ENCODE peak calls at places on chromosome 11, in four cellular contexts. One of them, this sample, is unnamed.

GRCh38 chr11:7246179-7246578 is 5.5 kb upstream of the SYT9 start:
- DNase-seq in lower lobe of right lung: no peak
- DNase-seq in foreskin fibroblast: peak; percentile 53
- DNase-seq in colonic mucosa: no peak
- DNase-seq in this sample: no peak

GRCh38 chr11:90332415-90332814 is 109.6 kb upstream of the CHORDC1 start:
- DNase-seq in lower lobe of right lung: no peak
- DNase-seq in foreskin fibroblast: no peak
- DNase-seq in colonic mucosa: no peak
- DNase-seq in this sample: no peak

GRCh38 chr11:65524747-65525658 is at the start of gene SCYL1:
- DNase-seq in lower lobe of right lung: peak; percentile 85
- DNase-seq in foreskin fibroblast: peak; percentile 89
- DNase-seq in colonic mucosa: peak; percentile 84
- DNase-seq in this sample: peak; percentile 85

GRCh38 chr11:29616611-29617010 is 400.2 kb downstream of the KCNA4 start:
- DNase-seq in lower lobe of right lung: no peak
- DNase-seq in foreskin fibroblast: no peak
- DNase-seq in colonic mucosa: no peak
- DNase-seq in this sample: no peak

GRCh38 chr11:5818245-5818865 is 9.6 kb downstream of the OR52N2 start:
- DNase-seq in lower lobe of right lung: no peak
- DNase-seq in foreskin fibroblast: no peak
- DNase-seq in colonic mucosa: no peak
- DNase-seq in this sample: no peak

GRCh38 chr11:35148163-35148562 is 9.2 kb downstream of the CD44 start:
- DNase-seq in lower lobe of right lung: no peak
- DNase-seq in foreskin fibroblast: no peak
- DNase-seq in colonic mucosa: no peak
- DNase-seq in this sample: no peak

GRCh38 chr11:86802146-86802545 is 1.8 kb downstream of the PRSS23 start:
- DNase-seq in lower lobe of right lung: no peak
- DNase-seq in foreskin fibroblast: no peak
- DNase-seq in colonic mucosa: no peak
- DNase-seq in this sample: no peak

GRCh38 chr11:104319396-104319795 is 155.4 kb upstream of the PDGFD start:
- DNase-seq in lower lobe of right lung: no peak
- DNase-seq in foreskin fibroblast: no peak
- DNase-seq in colonic mucosa: no peak
- DNase-seq in this sample: no peak

GRCh38 chr11:76542436-76542835 is 97.6 kb downstream of the EMSY start:
- DNase-seq in lower lobe of right lung: no peak
- DNase-seq in foreskin fibroblast: no peak
- DNase-seq in colonic mucosa: no peak
- DNase-seq in this sample: no peak

GRCh38 chr11:79616392-79616831 is 175.6 kb upstream of the TENM4 start:
- DNase-seq in lower lobe of right lung: no peak
- DNase-seq in foreskin fibroblast: no peak
- DNase-seq in colonic mucosa: no peak
- DNase-seq in this sample: no peak

GRCh38 chr11:113814181-113814580 is 34.6 kb downstream of the CLDN25 start:
- DNase-seq in lower lobe of right lung: no peak
- DNase-seq in foreskin fibroblast: no peak
- DNase-seq in colonic mucosa: no peak
- DNase-seq in this sample: no peak

GRCh38 chr11:575324-575995 is 810 bp upstream of the PHRF1 start:
- DNase-seq in lower lobe of right lung: peak; percentile 81
- DNase-seq in foreskin fibroblast: no peak
- DNase-seq in colonic mucosa: peak; percentile 82
- DNase-seq in this sample: no peak

GRCh38 chr11:93532285-93532789 is 10.9 kb downstream of the SMCO4 start:
- DNase-seq in lower lobe of right lung: no peak
- DNase-seq in foreskin fibroblast: peak; percentile 29
- DNase-seq in colonic mucosa: no peak
- DNase-seq in this sample: no peak

GRCh38 chr11:46246514-46246913 is 30.9 kb upstream of the CREB3L1 start:
- DNase-seq in lower lobe of right lung: no peak
- DNase-seq in foreskin fibroblast: peak; percentile 67
- DNase-seq in colonic mucosa: no peak
- DNase-seq in this sample: no peak

GRCh38 chr11:65589444-65590239 is 6.0 kb downstream of the KCNK7 start:
- DNase-seq in lower lobe of right lung: no peak
- DNase-seq in foreskin fibroblast: no peak
- DNase-seq in colonic mucosa: no peak
- DNase-seq in this sample: peak; percentile 78

GRCh38 chr11:44067266-44067665 is 1.2 kb downstream of the ACCS start:
- DNase-seq in lower lobe of right lung: no peak
- DNase-seq in foreskin fibroblast: no peak
- DNase-seq in colonic mucosa: no peak
- DNase-seq in this sample: no peak

GRCh38 chr11:606245-606644 is 9.5 kb downstream of the IRF7 start:
- DNase-seq in lower lobe of right lung: peak; percentile 79
- DNase-seq in foreskin fibroblast: peak; percentile 35
- DNase-seq in colonic mucosa: no peak
- DNase-seq in this sample: no peak

GRCh38 chr11:114073506-114074381 is 14.2 kb downstream of the ZBTB16 start:
- DNase-seq in lower lobe of right lung: no peak
- DNase-seq in foreskin fibroblast: no peak
- DNase-seq in colonic mucosa: no peak
- DNase-seq in this sample: no peak

GRCh38 chr11:71185411-71185810 is 67.0 kb downstream of the SHANK2 start:
- DNase-seq in lower lobe of right lung: no peak
- DNase-seq in foreskin fibroblast: no peak
- DNase-seq in colonic mucosa: no peak
- DNase-seq in this sample: no peak

GRCh38 chr11:67505605-67506396 is 638 bp upstream of the PITPNM1 start:
- DNase-seq in lower lobe of right lung: peak; percentile 95
- DNase-seq in foreskin fibroblast: peak; percentile 98
- DNase-seq in colonic mucosa: peak; percentile 95
- DNase-seq in this sample: peak; percentile 90

GRCh38 chr11:44138980-44139379 is 43.5 kb downstream of the EXT2 start:
- DNase-seq in lower lobe of right lung: no peak
- DNase-seq in foreskin fibroblast: no peak
- DNase-seq in colonic mucosa: no peak
- DNase-seq in this sample: no peak

GRCh38 chr11:36609383-36609782 is 11.3 kb upstream of the RAG2 start:
- DNase-seq in lower lobe of right lung: no peak
- DNase-seq in foreskin fibroblast: no peak
- DNase-seq in colonic mucosa: no peak
- DNase-seq in this sample: no peak

GRCh38 chr11:5129457-5129877 is 8.7 kb downstream of the OR52A5 start:
- DNase-seq in lower lobe of right lung: no peak
- DNase-seq in foreskin fibroblast: peak; percentile 35
- DNase-seq in colonic mucosa: no peak
- DNase-seq in this sample: no peak

GRCh38 chr11:65851083-65851579 is 6.8 kb downstream of the CFL1 start:
- DNase-seq in lower lobe of right lung: no peak
- DNase-seq in foreskin fibroblast: peak; percentile 38
- DNase-seq in colonic mucosa: peak; percentile 55
- DNase-seq in this sample: peak; percentile 60

GRCh38 chr11:78417175-78417887 is at the start of gene GAB2:
- DNase-seq in lower lobe of right lung: peak; percentile 61
- DNase-seq in foreskin fibroblast: no peak
- DNase-seq in colonic mucosa: peak; percentile 61
- DNase-seq in this sample: no peak

GRCh38 chr11:78223320-78223954 is 34.7 kb downstream of the USP35 start:
- DNase-seq in lower lobe of right lung: no peak
- DNase-seq in foreskin fibroblast: no peak
- DNase-seq in colonic mucosa: no peak
- DNase-seq in this sample: peak; percentile 83

GRCh38 chr11:77046060-77046501 is 11.9 kb downstream of the B3GNT6 start:
- DNase-seq in lower lobe of right lung: peak; percentile 66
- DNase-seq in foreskin fibroblast: peak; percentile 62
- DNase-seq in colonic mucosa: peak; percentile 74
- DNase-seq in this sample: peak; percentile 47

GRCh38 chr11:10076458-10077141 is 217.4 kb downstream of the SBF2 start:
- DNase-seq in lower lobe of right lung: no peak
- DNase-seq in foreskin fibroblast: peak; percentile 42
- DNase-seq in colonic mucosa: peak; percentile 31
- DNase-seq in this sample: peak; percentile 66

GRCh38 chr11:64639885-64640284 is 48.9 kb downstream of the SLC22A12 start:
- DNase-seq in lower lobe of right lung: no peak
- DNase-seq in foreskin fibroblast: no peak
- DNase-seq in colonic mucosa: no peak
- DNase-seq in this sample: no peak

GRCh38 chr11:97751405-97751804 is 1269.3 kb upstream of the CNTN5 start:
- DNase-seq in lower lobe of right lung: no peak
- DNase-seq in foreskin fibroblast: no peak
- DNase-seq in colonic mucosa: no peak
- DNase-seq in this sample: no peak

GRCh38 chr11:12807621-12808020 is 133.4 kb downstream of the TEAD1 start:
- DNase-seq in lower lobe of right lung: no peak
- DNase-seq in foreskin fibroblast: no peak
- DNase-seq in colonic mucosa: no peak
- DNase-seq in this sample: peak; percentile 40

GRCh38 chr11:96097844-96098421 is 174.0 kb upstream of the MTMR2 start:
- DNase-seq in lower lobe of right lung: no peak
- DNase-seq in foreskin fibroblast: peak; percentile 51
- DNase-seq in colonic mucosa: peak; percentile 43
- DNase-seq in this sample: no peak

GRCh38 chr11:12098601-12099000 is 11.8 kb upstream of the MICAL2 start:
- DNase-seq in lower lobe of right lung: no peak
- DNase-seq in foreskin fibroblast: no peak
- DNase-seq in colonic mucosa: no peak
- DNase-seq in this sample: no peak

GRCh38 chr11:67640758-67641113 is 1.2 kb upstream of the TBX10 start:
- DNase-seq in lower lobe of right lung: no peak
- DNase-seq in foreskin fibroblast: no peak
- DNase-seq in colonic mucosa: peak; percentile 16
- DNase-seq in this sample: no peak

GRCh38 chr11:102760355-102761035 is 19.9 kb downstream of the MMP10 start:
- DNase-seq in lower lobe of right lung: no peak
- DNase-seq in foreskin fibroblast: peak; percentile 92
- DNase-seq in colonic mucosa: no peak
- DNase-seq in this sample: no peak

GRCh38 chr11:78763664-78764063 is 189.0 kb upstream of the NARS2 start:
- DNase-seq in lower lobe of right lung: no peak
- DNase-seq in foreskin fibroblast: no peak
- DNase-seq in colonic mucosa: no peak
- DNase-seq in this sample: no peak

GRCh38 chr11:69166186-69167115 is 10.7 kb downstream of the SMIM38 start:
- DNase-seq in lower lobe of right lung: no peak
- DNase-seq in foreskin fibroblast: peak; percentile 81
- DNase-seq in colonic mucosa: no peak
- DNase-seq in this sample: peak; percentile 88
- TF ChIP-seq CTCF in lower lobe of right lung: no peak
- TF ChIP-seq CTCF in foreskin fibroblast: peak; percentile 21
- TF ChIP-seq CTCF in colonic mucosa: no peak
- TF ChIP-seq CTCF in this sample: no peak

DNA sequence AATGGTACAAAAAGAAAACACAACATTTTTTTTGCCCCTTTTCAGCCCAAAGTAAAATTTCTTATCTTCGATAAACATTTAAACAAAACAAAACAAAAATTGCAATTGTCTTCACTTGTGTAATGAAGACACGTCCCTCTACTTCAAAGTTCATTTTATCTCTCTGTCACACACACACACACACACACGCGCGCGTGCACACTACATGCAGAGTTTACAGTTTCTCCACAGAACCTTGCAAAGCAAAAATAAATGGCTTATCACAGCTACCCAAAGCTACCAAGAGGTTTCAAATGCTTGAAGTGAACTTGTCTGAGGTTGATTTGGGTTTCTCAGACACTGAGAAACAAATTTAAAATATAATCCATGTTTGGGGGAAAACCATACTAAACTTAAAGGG is 72.3 kb downstream of the ETS1 start:
- DNase-seq in lower lobe of right lung: no peak
- DNase-seq in foreskin fibroblast: no peak
- DNase-seq in colonic mucosa: no peak
- DNase-seq in this sample: no peak
- H3K4me3 ChIP-seq in lower lobe of right lung: peak overlapping the region; percentile 71
- H3K4me3 ChIP-seq in foreskin fibroblast: no peak overlapping the region
- H3K4me3 ChIP-seq in colonic mucosa: no peak overlapping the region
- H3K4me3 ChIP-seq in this sample: peak overlapping the region; percentile 93

GRCh38 chr11:127866109-127866508 is 721.2 kb downstream of the ETS1 start:
- DNase-seq in lower lobe of right lung: no peak
- DNase-seq in foreskin fibroblast: peak; percentile 6
- DNase-seq in colonic mucosa: no peak
- DNase-seq in this sample: no peak

GRCh38 chr11:127859941-127860354 is 727.4 kb downstream of the ETS1 start:
- DNase-seq in lower lobe of right lung: no peak
- DNase-seq in foreskin fibroblast: no peak
- DNase-seq in colonic mucosa: no peak
- DNase-seq in this sample: no peak

GRCh38 chr11:127862406-127862805 is 725.0 kb downstream of the ETS1 start:
- DNase-seq in lower lobe of right lung: no peak
- DNase-seq in foreskin fibroblast: no peak
- DNase-seq in colonic mucosa: no peak
- DNase-seq in this sample: no peak

GRCh38 chr11:127864861-127865260 is 722.5 kb downstream of the ETS1 start:
- DNase-seq in lower lobe of right lung: no peak
- DNase-seq in foreskin fibroblast: no peak
- DNase-seq in colonic mucosa: no peak
- DNase-seq in this sample: no peak
- TF ChIP-seq CTCF in lower lobe of right lung: no peak
- TF ChIP-seq CTCF in foreskin fibroblast: no peak
- TF ChIP-seq CTCF in colonic mucosa: no peak
- TF ChIP-seq CTCF in this sample: no peak

GRCh38 chr11:84498016-84498415 is 1129.1 kb downstream of the DLG2 start:
- DNase-seq in lower lobe of right lung: no peak
- DNase-seq in foreskin fibroblast: no peak
- DNase-seq in colonic mucosa: no peak
- DNase-seq in this sample: no peak
- H3K4me3 ChIP-seq in lower lobe of right lung: no peak overlapping the region
- H3K4me3 ChIP-seq in foreskin fibroblast: no peak overlapping the region
- H3K4me3 ChIP-seq in colonic mucosa: no peak overlapping the region
- H3K4me3 ChIP-seq in this sample: no peak overlapping the region

GRCh38 chr11:110100476-110101240 is 7.5 kb downstream of the ZC3H12C start:
- DNase-seq in lower lobe of right lung: no peak
- DNase-seq in foreskin fibroblast: no peak
- DNase-seq in colonic mucosa: no peak
- DNase-seq in this sample: no peak

GRCh38 chr11:110096369-110096976 is 3.3 kb downstream of the ZC3H12C start:
- DNase-seq in lower lobe of right lung: no peak
- DNase-seq in foreskin fibroblast: no peak
- DNase-seq in colonic mucosa: no peak
- DNase-seq in this sample: no peak

GRCh38 chr11:110097459-110098012 is 4.3 kb downstream of the ZC3H12C start:
- DNase-seq in lower lobe of right lung: no peak
- DNase-seq in foreskin fibroblast: peak; percentile 30
- DNase-seq in colonic mucosa: no peak
- DNase-seq in this sample: no peak

GRCh38 chr11:110095554-110095953 is 2.4 kb downstream of the ZC3H12C start:
- DNase-seq in lower lobe of right lung: no peak
- DNase-seq in foreskin fibroblast: no peak
- DNase-seq in colonic mucosa: no peak
- DNase-seq in this sample: no peak

GRCh38 chr11:110098645-110099044 is 5.5 kb downstream of the ZC3H12C start:
- DNase-seq in lower lobe of right lung: no peak
- DNase-seq in foreskin fibroblast: no peak
- DNase-seq in colonic mucosa: no peak
- DNase-seq in this sample: no peak
- TF ChIP-seq CTCF in lower lobe of right lung: no peak
- TF ChIP-seq CTCF in foreskin fibroblast: no peak
- TF ChIP-seq CTCF in colonic mucosa: no peak
- TF ChIP-seq CTCF in this sample: peak; percentile 8